ENCODE peak calls at places on chromosomes 3 and 15, in six cellular contexts. One of them, this sample, is unnamed.

GRCh38 chr3:130700541-130700940 is 46.1 kb downstream of the PIK3R4 start:
- DNase-seq in fibroblast of the aortic adventitia: peak; percentile 58
- DNase-seq in hepatocyte: no peak
- DNase-seq in EL: no peak
- DNase-seq in endothelial cell: no peak
- DNase-seq in tibial artery: no peak
- DNase-seq in this sample: no peak

GRCh38 chr3:78823859-78824258 is 943.9 kb downstream of the ROBO1 start:
- DNase-seq in fibroblast of the aortic adventitia: peak; percentile 64
- DNase-seq in hepatocyte: peak; percentile 25
- DNase-seq in EL: peak; percentile 46
- DNase-seq in endothelial cell: no peak
- DNase-seq in tibial artery: no peak
- DNase-seq in this sample: no peak

GRCh38 chr3:187832202-187832601 is 86.9 kb upstream of the BCL6 start:
- DNase-seq in fibroblast of the aortic adventitia: no peak
- DNase-seq in hepatocyte: no peak
- DNase-seq in EL: no peak
- DNase-seq in endothelial cell: no peak
- DNase-seq in tibial artery: no peak
- DNase-seq in this sample: no peak

GRCh38 chr3:138898301-138898700 is 48.6 kb downstream of the FOXL2 start:
- DNase-seq in fibroblast of the aortic adventitia: peak; percentile 94
- DNase-seq in hepatocyte: no peak
- DNase-seq in EL: peak; percentile 37
- DNase-seq in endothelial cell: no peak
- DNase-seq in tibial artery: no peak
- DNase-seq in this sample: no peak

GRCh38 chr3:107951111-107951510 is 139.7 kb downstream of the CD47 start:
- DNase-seq in fibroblast of the aortic adventitia: no peak
- DNase-seq in hepatocyte: no peak
- DNase-seq in EL: no peak
- DNase-seq in endothelial cell: no peak
- DNase-seq in tibial artery: no peak
- DNase-seq in this sample: no peak

GRCh38 chr15:58043192-58043903 is 22.2 kb downstream of the ALDH1A2 start:
- DNase-seq in fibroblast of the aortic adventitia: peak; percentile 60
- DNase-seq in hepatocyte: peak; percentile 51
- DNase-seq in EL: peak; percentile 44
- DNase-seq in endothelial cell: peak; percentile 28
- DNase-seq in tibial artery: no peak
- DNase-seq in this sample: no peak

GRCh38 chr3:126523745-126524428 is at the start of gene CHST13:
- DNase-seq in fibroblast of the aortic adventitia: no peak
- DNase-seq in hepatocyte: peak; percentile 86
- DNase-seq in EL: peak; percentile 58
- DNase-seq in endothelial cell: peak; percentile 64
- DNase-seq in tibial artery: peak; percentile 67
- DNase-seq in this sample: peak; percentile 81

GRCh38 chr3:9623148-9623547 is 26.2 kb upstream of the MTMR14 start:
- DNase-seq in fibroblast of the aortic adventitia: no peak
- DNase-seq in hepatocyte: no peak
- DNase-seq in EL: no peak
- DNase-seq in endothelial cell: no peak
- DNase-seq in tibial artery: peak; percentile 5
- DNase-seq in this sample: peak; percentile 26

GRCh38 chr3:123351396-123351945 is 97.4 kb downstream of the ADCY5 start:
- DNase-seq in fibroblast of the aortic adventitia: no peak
- DNase-seq in hepatocyte: no peak
- DNase-seq in EL: no peak
- DNase-seq in endothelial cell: no peak
- DNase-seq in tibial artery: peak; percentile 63
- DNase-seq in this sample: peak; percentile 73

GRCh38 chr3:73719413-73719831 is 94.7 kb upstream of the PDZRN3 start:
- DNase-seq in fibroblast of the aortic adventitia: peak; percentile 72
- DNase-seq in hepatocyte: peak; percentile 15
- DNase-seq in EL: peak; percentile 6
- DNase-seq in endothelial cell: no peak
- DNase-seq in tibial artery: no peak
- DNase-seq in this sample: no peak

GRCh38 chr3:172716476-172716875 is 5.6 kb upstream of the NCEH1 start:
- DNase-seq in fibroblast of the aortic adventitia: no peak
- DNase-seq in hepatocyte: no peak
- DNase-seq in EL: no peak
- DNase-seq in endothelial cell: no peak
- DNase-seq in tibial artery: no peak
- DNase-seq in this sample: no peak

GRCh38 chr15:101121511-101122090 is 130.2 kb downstream of the CHSY1 start:
- DNase-seq in fibroblast of the aortic adventitia: peak; percentile 59
- DNase-seq in hepatocyte: peak; percentile 71
- DNase-seq in EL: peak; percentile 69
- DNase-seq in endothelial cell: peak; percentile 56
- DNase-seq in tibial artery: peak; percentile 87
- DNase-seq in this sample: peak; percentile 93

GRCh38 chr3:46465196-46465520 is 453 bp upstream of the LTF start:
- DNase-seq in fibroblast of the aortic adventitia: no peak
- DNase-seq in hepatocyte: no peak
- DNase-seq in EL: no peak
- DNase-seq in endothelial cell: no peak
- DNase-seq in tibial artery: no peak
- DNase-seq in this sample: no peak

GRCh38 chr3:172951511-172951910 is 189.5 kb downstream of the SPATA16 start:
- DNase-seq in fibroblast of the aortic adventitia: no peak
- DNase-seq in hepatocyte: no peak
- DNase-seq in EL: no peak
- DNase-seq in endothelial cell: no peak
- DNase-seq in tibial artery: no peak
- DNase-seq in this sample: no peak

GRCh38 chr3:31941230-31941632 is 39.8 kb downstream of the OSBPL10 start:
- DNase-seq in fibroblast of the aortic adventitia: peak; percentile 76
- DNase-seq in hepatocyte: no peak
- DNase-seq in EL: no peak
- DNase-seq in endothelial cell: no peak
- DNase-seq in tibial artery: no peak
- DNase-seq in this sample: no peak

GRCh38 chr3:176430244-176430893 is 766.9 kb downstream of the TBL1XR1 start:
- DNase-seq in fibroblast of the aortic adventitia: peak; percentile 59
- DNase-seq in hepatocyte: peak; percentile 48
- DNase-seq in EL: peak; percentile 51
- DNase-seq in endothelial cell: peak; percentile 9
- DNase-seq in tibial artery: no peak
- DNase-seq in this sample: no peak

GRCh38 chr3:194633349-194634004 is at the start of gene TMEM44:
- DNase-seq in fibroblast of the aortic adventitia: peak; percentile 84
- DNase-seq in hepatocyte: peak; percentile 89
- DNase-seq in EL: peak; percentile 92
- DNase-seq in endothelial cell: peak; percentile 91
- DNase-seq in tibial artery: peak; percentile 76
- DNase-seq in this sample: peak; percentile 90

GRCh38 chr3:188417329-188417728 is 263.4 kb downstream of the LPP start:
- DNase-seq in fibroblast of the aortic adventitia: no peak
- DNase-seq in hepatocyte: no peak
- DNase-seq in EL: peak; percentile 18
- DNase-seq in endothelial cell: no peak
- DNase-seq in tibial artery: peak; percentile 76
- DNase-seq in this sample: no peak

GRCh38 chr15:85691350-85692240 is 103.1 kb downstream of the KLHL25 start:
- DNase-seq in fibroblast of the aortic adventitia: no peak
- DNase-seq in hepatocyte: no peak
- DNase-seq in EL: no peak
- DNase-seq in endothelial cell: no peak
- DNase-seq in tibial artery: no peak
- DNase-seq in this sample: no peak

GRCh38 chr3:145550522-145550921 is 610.5 kb downstream of the PLOD2 start:
- DNase-seq in fibroblast of the aortic adventitia: no peak
- DNase-seq in hepatocyte: no peak
- DNase-seq in EL: no peak
- DNase-seq in endothelial cell: no peak
- DNase-seq in tibial artery: no peak
- DNase-seq in this sample: no peak

GRCh38 chr3:152610621-152611020 is 224.3 kb upstream of the P2RY1 start:
- DNase-seq in fibroblast of the aortic adventitia: no peak
- DNase-seq in hepatocyte: no peak
- DNase-seq in EL: no peak
- DNase-seq in endothelial cell: no peak
- DNase-seq in tibial artery: no peak
- DNase-seq in this sample: no peak